ENCODE peak calls at places on chromosomes 3 and 15, in eight cellular contexts. G is NCI-H460; E is cardiac fibroblast; J is DMS153; A is stimulated activated CD8-positive, alpha-beta memory T cell treated with anti-CD3 and anti-CD28 coated beads, Interleukin-15, amount 100 ng/mL, for 1 hour; L is SK-N-DZ; H is GM23248; Z is NCI-H1105. O is an unnamed sample.

GRCh38 chr3:53846134-53846850 is at the start of the genes CHDH and IL17RB:
- DNase-seq in E (no peak), A (no peak), G (peak; percentile 20), Z (peak; percentile 18), L (peak; percentile 60), J (no peak), H (peak; percentile 39), O (no peak)

GRCh38 chr15:98599911-98600685 is 48.2 kb upstream of the IGF1R start:
- DNase-seq in L (peak; percentile 35), J (no peak), A (no peak), H (no peak), G (no peak), Z (no peak), E (peak; percentile 84), O (peak; percentile 1)

GRCh38 chr3:50299929-50300680 is 900 bp upstream of the HYAL3 start:
- DNase-seq in L (no peak), H (peak; percentile 86), Z (no peak), A (no peak), G (peak; percentile 52), J (no peak), E (peak; percentile 51), O (no peak)

GRCh38 chr15:89662893-89663673 is 7.8 kb upstream of the KIF7 start:
- DNase-seq in Z (no peak), J (no peak), G (no peak), L (no peak), E (peak; percentile 98), H (peak; percentile 98), A (no peak), O (no peak)

GRCh38 chr15:93087825-93088199 is 1.2 kb downstream of the RGMA start:
- DNase-seq in L (peak; percentile 38), E (peak; percentile 70), H (peak; percentile 61), Z (peak; percentile 34), G (peak; percentile 48), J (no peak), A (peak; percentile 48), O (peak; percentile 76)

GRCh38 chr15:45645026-45645980 is 10.5 kb downstream of the SQOR start:
- DNase-seq in G (no peak), L (no peak), Z (no peak), A (no peak), E (peak; percentile 91), J (no peak), H (peak; percentile 82), O (no peak)

GRCh38 chr3:65575376-65575840 is 463.3 kb downstream of the MAGI1 start:
- DNase-seq in L (no peak), H (peak; percentile 81), A (no peak), G (peak; percentile 8), E (peak; percentile 55), J (no peak), Z (no peak), O (no peak)

GRCh38 chr15:60918234-60918964 is 310.7 kb downstream of the RORA start:
- DNase-seq in J (no peak), Z (peak; percentile 79), L (no peak), A (no peak), E (no peak), H (no peak), G (no peak), O (no peak)

GRCh38 chr3:21920431-21920830 is 169.4 kb upstream of the ZNF385D start:
- DNase-seq in A (no peak), H (peak; percentile 88), J (no peak), L (no peak), G (no peak), E (peak; percentile 84), Z (no peak), O (no peak)